ENCODE peak calls at places on chromosomes 4 and X, in nine cellular contexts. X is sigmoid colon, D is suprapubic skin, A is ovary, E is stomach, M is transverse colon, H is esophagus muscularis mucosa, T is H1, J is A549. G is an unnamed sample.

GRCh38 chrX:44483965-44484606 is 58.6 kb downstream of the FUNDC1 start:
- DNase-seq in X (no peak), D (no peak), A (no peak), E (no peak), M (no peak), H (no peak), T (no peak), J (peak; percentile 56), G (no peak)

GRCh38 chr4:126647756-126648396 is 984.9 kb upstream of the INTU start:
- DNase-seq in X (no peak), D (no peak), A (no peak), E (no peak), M (no peak), H (no peak), T (no peak), J (no peak), G (no peak)

GRCh38 chr4:46389301-46389761 is 597 bp downstream of the GABRA2 start:
- DNase-seq in X (no peak), D (no peak), A (no peak), E (no peak), M (peak; percentile 57), H (no peak), T (peak; percentile 56), J (no peak), G (no peak)

GRCh38 chr4:68460085-68460484 is 12.8 kb downstream of the TMPRSS11E start:
- DNase-seq in X (no peak), D (no peak), A (no peak), E (no peak), M (no peak), H (no peak), T (no peak), J (no peak), G (no peak)

GRCh38 chr4:118288097-118288496 is 64.7 kb downstream of the PRSS12 start:
- DNase-seq in X (no peak), D (no peak), A (no peak), E (no peak), M (no peak), H (no peak), T (no peak), J (no peak), G (no peak)

GRCh38 chrX:22053486-22053885 is 21.4 kb downstream of the PHEX start:
- DNase-seq in X (no peak), D (no peak), A (no peak), E (no peak), M (no peak), H (no peak), T (no peak), J (no peak), G (no peak)

GRCh38 chr4:174096456-174096855 is 187.0 kb downstream of the FBXO8 start:
- DNase-seq in X (no peak), D (no peak), A (no peak), E (no peak), M (no peak), H (no peak), T (no peak), J (no peak), G (no peak)

GRCh38 chrX:106263817-106264216 is 95.7 kb downstream of the PWWP3B start:
- DNase-seq in X (no peak), D (no peak), A (peak; percentile 26), E (no peak), M (no peak), H (no peak), T (no peak), J (no peak), G (no peak)

GRCh38 chr4:37988670-37989069 is 28.5 kb downstream of the PTTG2 start:
- DNase-seq in X (no peak), D (no peak), A (no peak), E (no peak), M (no peak), H (no peak), T (peak; percentile 47), J (no peak), G (no peak)

GRCh38 chr4:60201052-60201673 is 999.0 kb upstream of the ADGRL3 start:
- DNase-seq in X (no peak), D (no peak), A (peak; percentile 19), E (peak; percentile 52), M (peak; percentile 13), H (no peak), T (peak; percentile 77), J (peak; percentile 45), G (peak; percentile 31)

GRCh38 chrX:319579-320125 is 1.1 kb upstream of the GTPBP6 start:
- DNase-seq in X (no peak), D (peak; percentile 82), A (peak; percentile 55), E (no peak), M (peak; percentile 35), H (no peak), T (no peak), J (no peak), G (no peak)

GRCh38 chrX:134631404-134632346 is 26.6 kb downstream of the PLAC1 start:
- DNase-seq in X (peak; percentile 81), D (no peak), A (peak; percentile 73), E (no peak), M (peak; percentile 15), H (peak; percentile 90), T (no peak), J (no peak), G (peak; percentile 6)

GRCh38 chr4:91256043-91256442 is 1047.7 kb upstream of the GRID2 start:
- DNase-seq in X (no peak), D (no peak), A (no peak), E (no peak), M (no peak), H (no peak), T (peak; percentile 62), J (peak; percentile 1), G (no peak)

GRCh38 chr4:73244941-73245601 is 13.5 kb downstream of the ANKRD17 start:
- DNase-seq in X (no peak), D (no peak), A (no peak), E (no peak), M (no peak), H (no peak), T (no peak), J (no peak), G (no peak)

GRCh38 chr4:156193800-156194199 is 240.1 kb upstream of the CTSO start:
- DNase-seq in X (peak; percentile 79), D (no peak), A (no peak), E (no peak), M (peak; percentile 18), H (no peak), T (no peak), J (no peak), G (no peak)
- TF ChIP-seq EP300 in X (no peak), D (no peak), A (no peak), E (no peak), M (no peak), H (no peak), T (no peak), J (no peak), G (no peak)

GRCh38 chrX:154371771-154372300 is 2.6 kb downstream of the FLNA start:
- DNase-seq in X (no peak), D (no peak), A (peak; percentile 54), E (no peak), M (no peak), H (no peak), T (no peak), J (no peak), G (no peak)

GRCh38 chrX:154374361-154375155 is at the start of gene FLNA:
- DNase-seq in X (peak; percentile 89), D (no peak), A (peak; percentile 58), E (peak; percentile 53), M (peak; percentile 58), H (no peak), T (peak; percentile 61), J (no peak), G (no peak)

GRCh38 chrX:154375156-154375504 is 696 bp upstream of the FLNA start:
- DNase-seq in X (no peak), D (no peak), A (no peak), E (no peak), M (no peak), H (no peak), T (no peak), J (no peak), G (no peak)

GRCh38 chrX:154372612-154373022 is 1.8 kb downstream of the FLNA start:
- DNase-seq in X (no peak), D (no peak), A (no peak), E (no peak), M (no peak), H (no peak), T (no peak), J (peak; percentile 76), G (no peak)

DNA sequence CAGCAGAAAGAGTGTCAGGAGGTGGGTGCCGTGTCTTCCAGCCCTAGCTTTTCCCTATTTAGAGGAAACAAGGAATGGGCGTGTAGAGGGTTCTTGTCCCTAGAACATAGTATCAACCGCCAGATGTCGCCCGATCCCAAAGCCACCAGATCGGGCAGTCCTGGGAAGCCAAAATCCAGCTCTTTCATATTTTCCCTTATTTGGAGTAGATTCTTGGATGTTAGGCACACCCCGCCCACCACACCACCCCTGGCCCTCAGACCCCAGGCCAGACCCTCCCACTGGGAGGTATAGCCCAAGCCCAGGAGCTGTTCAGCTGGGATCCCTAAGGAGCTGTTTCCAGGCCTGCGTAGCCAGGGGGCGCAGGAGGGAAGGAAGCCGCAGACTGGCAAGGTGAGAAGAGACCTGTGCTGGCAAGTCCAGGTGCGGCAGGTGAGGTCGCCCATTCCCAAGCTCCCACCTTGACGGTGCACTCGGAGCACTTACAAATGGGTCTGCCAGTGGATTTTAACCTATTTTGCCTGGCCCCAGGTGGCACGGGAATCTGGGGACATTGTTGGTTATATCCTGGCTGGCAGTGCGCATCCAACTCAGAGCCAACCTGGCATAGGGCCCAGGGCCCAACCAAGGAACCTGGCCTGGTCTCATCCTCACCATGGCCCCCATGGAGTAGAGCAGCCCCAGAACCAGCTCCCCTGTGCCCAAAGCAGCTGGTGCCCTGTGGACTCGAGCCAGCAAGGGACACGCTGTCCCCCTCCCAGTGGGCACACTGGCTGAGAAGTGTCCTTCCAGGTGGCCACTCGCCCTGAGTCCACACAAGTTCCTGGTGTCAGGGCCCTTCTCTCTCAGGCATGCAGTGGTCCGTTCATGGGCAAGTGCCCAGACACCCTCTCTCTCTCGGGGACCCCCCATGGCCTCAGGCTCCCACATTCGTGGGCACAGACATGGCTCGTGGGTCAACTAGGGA is 811 bp downstream of the FLNA start:
- DNase-seq in X (no peak), D (no peak), A (peak; percentile 76), E (peak; percentile 67), M (peak; percentile 73), H (no peak), T (peak; percentile 72), J (peak; percentile 88), G (peak; percentile 75)
- TF ChIP-seq POLR2A in X (peak; percentile 40), D (no peak), A (no peak), E (no peak), M (no peak), H (no peak), T (peak; percentile 23), J (peak; percentile 6), G (no peak)

DNA sequence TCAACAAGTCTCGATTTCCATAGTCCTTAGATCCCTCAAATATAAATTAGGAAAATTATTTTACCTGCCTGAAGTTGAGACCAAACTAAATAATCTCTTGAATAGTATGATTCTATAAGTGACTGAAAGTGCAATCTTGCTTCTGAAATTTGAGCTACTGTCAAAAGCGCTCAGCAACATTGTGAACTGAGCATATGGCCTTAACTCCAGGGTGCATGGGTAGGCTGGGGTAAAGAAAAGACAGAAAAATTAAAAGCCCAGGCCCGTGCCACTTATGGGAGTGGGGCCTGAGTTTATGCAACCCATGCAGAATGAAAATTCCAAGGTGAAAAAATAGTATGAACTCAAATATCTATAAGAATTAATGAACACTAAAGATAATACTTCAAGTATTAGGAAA is 9.8 kb downstream of the PGRMC2 start:
- DNase-seq in X (no peak), D (no peak), A (no peak), E (no peak), M (no peak), H (no peak), T (no peak), J (no peak), G (no peak)
- H3K4me3 ChIP-seq in X (no peak overlapping the region), D (no peak overlapping the region), A (no peak overlapping the region), E (no peak overlapping the region), M (no peak overlapping the region), H (no peak overlapping the region), T (no peak overlapping the region), J (no peak overlapping the region), G (no peak overlapping the region)

GRCh38 chr4:187602339-187603092 is 393.1 kb upstream of the ZFP42 start:
- DNase-seq in X (no peak), D (no peak), A (no peak), E (no peak), M (no peak), H (no peak), T (no peak), J (no peak), G (no peak)
- TF ChIP-seq EP300 in X (no peak), D (no peak), A (no peak), E (no peak), M (no peak), H (no peak), T (no peak), J (no peak), G (no peak)

G was measured in tibial nerve.